ENCODE peak calls at places on chromosomes 5 and 9, in ten cellular contexts. W is aorta; Q is stimulated activated CD8-positive, alpha-beta memory T cell treated with anti-CD3 and anti-CD28 coated beads, Interleukin-4, amount 100 ng/mL, for 24 hours; O is dorsolateral prefrontal cortex; R is omental fat pad; G is T-helper 17 cell; J is glutamatergic neuron; Y is cerebellum; P is iris pigment epithelial cell; U is stimulated activated CD4-positive, alpha-beta T cell treated with anti-CD3 and anti-CD28 coated beads, Interleukin-4, amount 100 ng/mL, for 4 hours. M is an unnamed sample.

GRCh38 chr5:91438871-91439270 is 55.8 kb upstream of the ARRDC3 start:
- DNase-seq in G (no peak), J (no peak), Y (no peak), W (no peak), R (no peak), P (no peak), O (no peak), Q (no peak), U (no peak), M (no peak)

GRCh38 chr9:109476781-109477268 is 21.3 kb downstream of the PTPN3 start:
- DNase-seq in O (no peak), W (no peak), J (no peak), U (no peak), P (no peak), G (no peak), Y (no peak), Q (no peak), R (no peak), M (no peak)

GRCh38 chr9:94002316-94003140 is 47.4 kb upstream of the BARX1 start:
- DNase-seq in O (no peak), P (peak; percentile 63), U (no peak), G (no peak), J (no peak), R (no peak), W (no peak), Q (no peak), Y (no peak), M (peak; percentile 26)

GRCh38 chr5:133241179-133241728 is 189.4 kb downstream of the HSPA4 start:
- DNase-seq in W (no peak), O (no peak), U (no peak), G (no peak), J (no peak), Y (no peak), Q (no peak), P (no peak), R (no peak), M (no peak)

GRCh38 chr5:95917207-95917606 is 44.4 kb downstream of the ELL2 start:
- DNase-seq in Y (no peak), G (no peak), Q (no peak), W (no peak), O (no peak), U (no peak), R (no peak), J (no peak), P (no peak), M (no peak)

GRCh38 chr5:94423411-94423810 is 195.0 kb downstream of the KIAA0825 start:
- DNase-seq in G (no peak), P (no peak), O (no peak), U (no peak), Y (no peak), W (no peak), Q (no peak), R (no peak), J (no peak), M (no peak)

GRCh38 chr5:149760700-149761187 is 30.6 kb downstream of the PPARGC1B start:
- DNase-seq in G (no peak), Y (no peak), O (no peak), U (no peak), J (no peak), Q (no peak), P (no peak), W (peak; percentile 26), R (no peak), M (no peak)

GRCh38 chr9:122364783-122365150 is 6.1 kb upstream of the PTGS1 start:
- DNase-seq in Q (no peak), R (no peak), J (no peak), G (no peak), Y (no peak), U (no peak), W (no peak), P (no peak), O (no peak), M (no peak)

GRCh38 chr5:113202904-113203716 is 226.5 kb downstream of the DCP2 start:
- DNase-seq in W (no peak), Y (no peak), O (no peak), Q (no peak), P (peak; percentile 84), J (peak; percentile 84), R (no peak), U (no peak), G (no peak), M (peak; percentile 40)

GRCh38 chr5:42767491-42768105 is 11.0 kb downstream of the CCDC152 start:
- DNase-seq in G (no peak), J (no peak), R (no peak), Y (no peak), Q (no peak), W (no peak), P (peak; percentile 30), U (no peak), O (no peak), M (peak; percentile 18)

GRCh38 chr9:133528001-133528886 is 3.5 kb upstream of the MYMK start:
- DNase-seq in P (no peak), Q (no peak), J (no peak), U (no peak), Y (no peak), O (no peak), W (no peak), G (no peak), R (no peak), M (no peak)

GRCh38 chr9:19999491-20000057 is 210.7 kb upstream of the SLC24A2 start:
- DNase-seq in W (no peak), U (peak; percentile 49), J (no peak), Y (no peak), R (no peak), O (no peak), G (no peak), Q (peak; percentile 36), P (peak; percentile 93), M (peak; percentile 99)

GRCh38 chr5:103800728-103801127 is 238.1 kb upstream of the NUDT12 start:
- DNase-seq in P (peak; percentile 47), W (no peak), J (no peak), Y (no peak), R (no peak), U (no peak), G (no peak), O (no peak), Q (no peak), M (no peak)

GRCh38 chr5:128674837-128675446 is 136.9 kb upstream of the FBN2 start:
- DNase-seq in G (no peak), O (no peak), U (no peak), J (peak; percentile 66), P (peak; percentile 62), Y (no peak), Q (peak; percentile 2), W (no peak), R (no peak), M (peak; percentile 51)

GRCh38 chr9:21598749-21599148 is 116.6 kb upstream of the IFNE start:
- DNase-seq in R (no peak), U (no peak), Y (no peak), P (no peak), O (no peak), J (no peak), G (no peak), W (no peak), Q (no peak), M (no peak)

GRCh38 chr9:8733096-8733954 is 933.7 kb upstream of the DMAC1 start:
- DNase-seq in P (peak; percentile 1), U (no peak), Q (no peak), G (no peak), Y (peak; percentile 76), R (no peak), O (peak; percentile 87), J (peak; percentile 64), W (peak; percentile 88), M (no peak)

GRCh38 chr9:3437031-3437430 is 88.8 kb downstream of the RFX3 start:
- DNase-seq in R (no peak), W (no peak), P (no peak), G (no peak), Q (no peak), O (no peak), Y (no peak), J (no peak), U (no peak), M (no peak)

GRCh38 chr5:76175821-76176403 is 92.7 kb downstream of the SV2C start:
- DNase-seq in W (no peak), R (no peak), U (no peak), Y (no peak), J (no peak), G (no peak), O (no peak), P (no peak), Q (no peak), M (no peak)

GRCh38 chr9:86827893-86828292 is 119.4 kb downstream of the GAS1 start:
- DNase-seq in U (no peak), P (no peak), W (no peak), J (no peak), O (no peak), Y (no peak), G (no peak), R (no peak), Q (no peak), M (no peak)

GRCh38 chr9:107363511-107364182 is 80.6 kb downstream of the RAD23B start:
- DNase-seq in P (no peak), O (no peak), J (peak; percentile 79), R (no peak), W (no peak), G (no peak), Q (no peak), Y (no peak), U (no peak), M (no peak)

GRCh38 chr9:134949681-134950403 is 32.1 kb upstream of the FCN1 start:
- DNase-seq in U (no peak), Q (no peak), Y (no peak), W (peak; percentile 57), R (no peak), G (no peak), J (peak; percentile 10), P (no peak), O (no peak), M (no peak)

GRCh38 chr5:150224483-150225027 is 34.7 kb downstream of the SLC6A7 start:
- DNase-seq in Y (no peak), O (no peak), G (no peak), R (no peak), Q (no peak), P (no peak), J (no peak), U (no peak), W (no peak), M (peak; percentile 11)

GRCh38 chr5:88660947-88661869 is 221.8 kb downstream of the MEF2C start:
- DNase-seq in R (no peak), Q (no peak), P (peak; percentile 60), Y (peak; percentile 95), W (peak; percentile 94), U (no peak), G (no peak), J (peak; percentile 95), O (peak; percentile 99), M (peak; percentile 98)

GRCh38 chr5:167945542-167946384 is 345.7 kb upstream of the WWC1 start:
- DNase-seq in U (no peak), P (peak; percentile 27), O (peak; percentile 60), R (no peak), W (peak; percentile 75), Y (no peak), J (peak; percentile 24), Q (no peak), G (no peak), M (peak; percentile 96)

GRCh38 chr9:69400470-69400869 is 75.5 kb downstream of the ENTREP1 start:
- DNase-seq in W (no peak), P (no peak), G (no peak), U (no peak), J (no peak), Y (no peak), Q (no peak), O (no peak), R (no peak), M (no peak)

GRCh38 chr5:144142030-144142825 is 28.2 kb downstream of the YIPF5 start:
- DNase-seq in P (peak; percentile 62), Q (no peak), W (no peak), R (no peak), Y (peak; percentile 40), O (no peak), U (no peak), G (no peak), J (no peak), M (peak; percentile 53)

GRCh38 chr5:153490124-153491085 is at the start of gene GRIA1:
- DNase-seq in P (no peak), O (peak; percentile 67), W (no peak), U (no peak), Y (no peak), G (no peak), J (peak; percentile 34), Q (no peak), R (no peak), M (no peak)

GRCh38 chr9:92608221-92609141 is 61.5 kb downstream of the IPPK start:
- DNase-seq in W (no peak), Q (no peak), P (peak; percentile 23), R (no peak), G (no peak), J (no peak), O (no peak), U (no peak), Y (peak; percentile 60), M (no peak)

M was measured in HT1080.